ENCODE peak calls at places on chromosomes 3 and 15, in ten cellular contexts. G is HCT116, A is osteoblast, U is heart left ventricle, S is left ventricle myocardium inferior, N is cardiac muscle cell, J is adrenal gland, H is stomach, X is IMR-90, C is right lobe of liver. O is an unnamed sample. For H3K4me1, the result is how much of the 10 kb centered on the place peaks cover.

GRCh38 chr3:190585771-190586630 is 72.1 kb downstream of the IL1RAP start:
- DNase-seq in H (no peak), N (peak), X (peak), A (peak), C (no peak), U (no peak), J (no peak), G (peak), S (no peak), O (peak)

GRCh38 chr3:58222161-58222724 is 11.5 kb upstream of the DNASE1L3 start:
- DNase-seq in J (no peak), N (no peak), G (no peak), X (no peak), A (no peak), S (no peak), U (no peak), C (peak), H (no peak), O (no peak)

GRCh38 chr3:127628788-127629456 is at the start of gene PODXL2:
- DNase-seq in X (peak), H (peak), C (no peak), S (peak), U (no peak), G (peak), N (peak), A (peak), J (peak), O (peak)

GRCh38 chr15:68565701-68566100 is 13.1 kb upstream of the CORO2B start:
- DNase-seq in U (no peak), X (no peak), S (no peak), G (no peak), C (no peak), A (no peak), N (no peak), J (peak), H (no peak), O (no peak)

GRCh38 chr15:36501063-36501678 is 78.3 kb upstream of the CDIN1 start:
- DNase-seq in C (no peak), S (no peak), H (no peak), A (no peak), N (peak), X (peak), G (peak), U (no peak), J (no peak), O (peak)

GRCh38 chr15:40050788-40051615 is 12.0 kb upstream of the SRP14 start:
- DNase-seq in X (peak), N (peak), J (no peak), U (no peak), G (no peak), C (no peak), H (no peak), S (no peak), A (no peak), O (no peak)

GRCh38 chr3:27900316-27900715 is 178.2 kb upstream of the EOMES start:
- DNase-seq in N (no peak), U (no peak), C (no peak), S (no peak), J (no peak), X (no peak), G (no peak), A (no peak), H (no peak), O (no peak)

GRCh38 chr3:73827658-73828313 is 203.0 kb upstream of the PDZRN3 start:
- DNase-seq in X (peak), S (no peak), C (no peak), N (peak), U (no peak), J (no peak), A (peak), G (no peak), H (no peak), O (no peak)

GRCh38 chr15:78811825-78812183 is 540 bp upstream of the ADAMTS7 start:
- DNase-seq in C (no peak), H (no peak), S (peak), G (no peak), J (peak), A (no peak), X (no peak), N (peak), U (no peak), O (no peak)

GRCh38 chr15:34650177-34650576 is 66.7 kb upstream of the GOLGA8B start:
- DNase-seq in J (no peak), X (peak), H (no peak), S (no peak), G (no peak), C (no peak), U (no peak), N (peak), A (peak), O (peak)

GRCh38 chr15:69593981-69594966 is 141.7 kb downstream of the RPLP1 start:
- DNase-seq in S (peak), N (peak), J (peak), U (peak), H (peak), C (peak), A (peak), G (no peak), X (peak), O (peak)

GRCh38 chr3:42497009-42497731 is 5.3 kb upstream of the VIPR1 start:
- DNase-seq in H (peak), A (no peak), U (no peak), N (peak), C (peak), J (no peak), X (peak), G (peak), S (no peak), O (peak)

GRCh38 chr3:8318002-8318649 is 183.5 kb upstream of the LMCD1 start:
- DNase-seq in S (no peak), A (no peak), J (no peak), N (no peak), H (no peak), X (peak), G (no peak), U (no peak), C (no peak), O (peak)

GRCh38 chr15:72857331-72858065 is 73.9 kb upstream of the ADPGK start:
- DNase-seq in G (no peak), X (no peak), J (no peak), S (no peak), A (no peak), N (no peak), U (no peak), H (no peak), C (no peak), O (no peak)

GRCh38 chr3:73746610-73747009 is 121.9 kb upstream of the PDZRN3 start:
- DNase-seq in U (no peak), C (no peak), H (no peak), S (no peak), A (no peak), J (no peak), X (no peak), N (no peak), G (no peak), O (no peak)

GRCh38 chr3:42501321-42501680 is 1.1 kb upstream of the VIPR1 start:
- DNase-seq in A (no peak), G (no peak), X (no peak), N (no peak), C (peak), U (no peak), H (peak), J (no peak), S (no peak), O (no peak)

GRCh38 chr3:171867976-171868375 is 24.8 kb downstream of the TMEM212 start:
- DNase-seq in C (no peak), J (no peak), X (no peak), S (no peak), A (no peak), U (no peak), H (no peak), G (peak), N (no peak), O (no peak)
- TF ChIP-seq CTCF in C (peak), J (peak), X (peak), S (peak), A (peak), U (no peak), H (no peak), G (no peak), N (peak), O (peak)

GRCh38 chr3:35305406-35305805 is 333.9 kb upstream of the ARPP21 start:
- DNase-seq in C (no peak), N (no peak), A (no peak), S (no peak), U (no peak), G (no peak), H (no peak), J (no peak), X (no peak), O (no peak)

DNA sequence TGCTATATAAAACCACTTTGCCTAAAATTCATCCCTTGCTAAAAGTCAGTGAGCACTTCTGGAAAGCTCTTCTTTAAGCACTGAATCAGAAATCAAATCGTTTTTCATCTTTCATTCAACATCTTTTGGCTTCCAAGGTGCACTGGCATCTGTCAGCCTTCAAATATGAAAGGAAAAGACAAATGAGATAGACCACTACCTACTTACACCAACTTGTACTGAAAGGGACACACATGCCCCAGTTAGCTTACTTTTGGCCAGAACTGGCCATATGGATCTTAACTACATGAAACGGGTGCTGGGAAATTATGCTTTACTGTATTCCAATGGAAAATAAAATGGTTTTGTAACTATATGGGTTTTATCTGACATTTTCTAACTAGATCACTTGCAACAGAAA is 332.0 kb upstream of the ARPP21 start:
- DNase-seq in H (no peak), X (no peak), N (no peak), U (no peak), J (no peak), A (no peak), C (no peak), S (no peak), G (no peak), O (no peak)
- H3K4me1 ChIP-seq in H (under half), X (under half), N (under half), U (under half), J (under half), A (under half), C (under half), S (under half), G (under half), O (under half)

DNA sequence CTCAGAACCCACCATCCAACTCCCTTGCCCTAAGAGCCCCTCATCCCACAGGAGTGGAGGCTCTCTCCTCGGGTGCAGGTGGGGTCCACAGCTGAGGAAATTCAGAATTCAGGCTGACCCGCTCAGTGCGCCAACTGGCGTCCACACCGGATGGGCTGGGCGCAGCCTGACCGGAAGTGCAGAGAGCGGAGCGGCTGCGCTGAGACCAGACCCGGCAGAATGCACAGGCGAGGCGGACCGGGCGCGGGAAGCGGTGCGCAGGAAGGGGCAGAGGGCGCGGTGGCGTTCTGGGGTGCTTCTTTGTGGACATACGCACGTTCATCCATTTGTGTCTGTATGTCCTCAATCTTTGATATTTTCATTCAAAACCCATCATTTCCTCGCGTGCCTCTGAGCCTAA is 210.5 kb upstream of the NDN start:
- DNase-seq in C (no peak), X (no peak), A (no peak), U (peak), J (no peak), H (no peak), N (no peak), S (no peak), G (no peak), O (no peak)
- TF ChIP-seq CTCF in C (no peak), X (no peak), A (no peak), U (no peak), J (no peak), H (no peak), N (no peak), S (no peak), G (no peak), O (no peak)

GRCh38 chr15:74399100-74399499 is 31.7 kb upstream of the CYP11A1 start:
- DNase-seq in G (no peak), X (no peak), N (no peak), H (no peak), A (no peak), U (no peak), J (no peak), S (no peak), C (no peak), O (no peak)

GRCh38 chr15:74398183-74398582 is 30.7 kb upstream of the CYP11A1 start:
- DNase-seq in U (no peak), X (no peak), C (no peak), H (no peak), N (no peak), A (no peak), S (no peak), J (no peak), G (no peak), O (no peak)

GRCh38 chr15:74396146-74396438 is 28.6 kb upstream of the CYP11A1 start:
- DNase-seq in J (no peak), S (no peak), N (no peak), G (no peak), A (no peak), U (no peak), X (no peak), C (no peak), H (no peak), O (no peak)

GRCh38 chr15:74396445-74397238 is 29.2 kb upstream of the CYP11A1 start:
- DNase-seq in A (peak), S (no peak), C (no peak), J (no peak), U (no peak), H (peak), N (no peak), G (peak), X (peak), O (peak)

DNA sequence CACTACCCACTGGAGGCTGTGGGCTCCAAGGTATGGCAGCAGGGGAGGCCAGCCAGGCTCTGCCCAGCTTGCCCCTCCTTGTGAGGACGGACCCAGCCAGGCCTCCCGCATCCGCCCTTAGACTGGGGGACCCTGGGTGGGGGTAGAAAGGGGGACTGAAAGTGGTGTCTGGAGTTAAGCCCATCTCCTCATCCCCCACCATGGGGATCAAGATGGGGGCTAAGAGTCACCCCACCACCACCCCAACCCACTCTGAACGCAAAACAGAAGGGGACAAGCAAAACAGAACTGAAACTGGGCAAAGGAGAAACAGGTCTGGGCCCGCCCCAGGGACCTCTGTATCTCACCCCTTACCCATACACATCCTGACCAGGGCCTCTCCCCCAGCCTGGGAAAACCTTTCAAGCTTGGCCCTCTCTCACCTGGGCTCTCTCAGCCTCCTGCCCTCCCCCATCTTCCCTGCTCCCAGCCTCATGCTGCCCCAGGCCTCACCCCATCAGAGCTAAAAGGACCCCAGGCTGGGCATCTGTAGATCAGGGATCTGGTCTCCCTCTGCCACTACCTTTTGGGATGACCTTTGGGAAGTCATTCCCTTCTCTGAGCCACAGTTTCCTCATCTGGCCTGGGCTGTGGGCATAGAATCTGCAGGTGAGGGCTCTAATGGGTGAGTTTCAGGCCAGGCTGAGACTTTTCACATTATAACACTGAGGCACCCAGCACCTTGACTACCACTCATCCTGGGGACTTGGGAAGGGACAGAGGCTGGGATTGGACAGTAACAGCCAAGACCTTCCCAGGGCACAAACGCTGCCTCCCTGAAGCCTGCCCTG is 30.0 kb upstream of the CYP11A1 start:
- DNase-seq in S (no peak), H (no peak), C (no peak), N (no peak), A (no peak), G (no peak), U (no peak), J (no peak), X (no peak), O (no peak)
- H3K4me1 ChIP-seq in S (under half), H (under half), C (under half), N (under half), A (half or more), G (half or more), U (under half), J (under half), X (under half), O (half or more)

GRCh38 chr3:120177907-120178306 is 83.7 kb upstream of the GSK3B start:
- DNase-seq in H (no peak), C (no peak), N (peak), S (no peak), A (no peak), X (no peak), U (no peak), J (no peak), G (no peak), O (no peak)

GRCh38 chr3:120180731-120181412 is 86.6 kb upstream of the GSK3B start:
- DNase-seq in H (no peak), G (no peak), A (peak), J (no peak), C (no peak), S (no peak), U (no peak), N (no peak), X (no peak), O (no peak)

GRCh38 chr3:120174811-120175210 is 80.6 kb upstream of the GSK3B start:
- DNase-seq in J (no peak), H (no peak), S (no peak), G (no peak), A (no peak), C (no peak), N (no peak), U (no peak), X (no peak), O (no peak)

GRCh38 chr3:120173056-120173675 is 78.9 kb upstream of the GSK3B start:
- DNase-seq in U (no peak), X (peak), G (no peak), J (no peak), N (no peak), S (no peak), H (no peak), A (no peak), C (no peak), O (no peak)

DNA sequence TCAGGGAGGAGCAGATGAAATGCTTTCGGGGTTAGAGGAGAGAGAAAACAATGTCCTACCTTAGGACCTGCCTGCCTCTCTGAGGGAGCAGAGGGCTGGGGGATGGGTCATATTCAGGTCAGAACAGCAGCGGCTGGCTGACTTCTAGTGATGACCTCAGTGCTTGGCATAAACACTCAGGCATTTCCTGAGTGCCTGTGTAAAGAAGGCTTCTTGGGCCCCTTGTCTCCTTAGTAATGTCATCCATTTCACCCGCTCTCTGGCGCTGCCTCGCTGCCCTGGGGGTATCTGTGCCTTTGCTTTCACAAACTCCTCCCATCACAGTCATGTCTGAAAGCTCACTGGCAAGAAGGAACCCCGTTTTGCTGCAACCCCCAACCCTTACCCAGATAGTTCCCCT is 82.9 kb upstream of the GSK3B start:
- DNase-seq in C (no peak), U (no peak), S (peak), A (peak), J (peak), G (no peak), N (peak), H (no peak), X (peak), O (peak)
- TF ChIP-seq CTCF in C (no peak), U (no peak), S (no peak), A (no peak), J (no peak), G (no peak), N (peak), H (no peak), X (no peak), O (no peak)

GRCh38 chr15:75656813-75657212 is 9.1 kb downstream of the SNX33 start:
- DNase-seq in A (no peak), X (no peak), N (no peak), J (no peak), H (no peak), S (no peak), G (no peak), U (no peak), C (no peak), O (no peak)
- H3K4me1 ChIP-seq in A (under half), X (under half), N (under half), J (under half), H (half or more), S (half or more), G (under half), U (half or more), C (under half), O (under half)